ENCODE peak calls at places on chromosomes 2 and 18, in five cellular contexts. C is K562, M is HepG2, S is HCT116, Q is SK-N-SH. Y is an unnamed sample.

GRCh38 chr2:119960821-119961220 is 52.1 kb upstream of the EPB41L5 start:
- DNase-seq in C (no peak), M (no peak), S (no peak), Q (no peak), Y (no peak)

GRCh38 chr2:218406949-218407703 is 7.5 kb downstream of the CTDSP1 start:
- DNase-seq in C (no peak), M (no peak), S (no peak), Q (peak), Y (no peak)

GRCh38 chr2:105243961-105244360 is 2.4 kb downstream of the GPR45 start:
- DNase-seq in C (peak), M (peak), S (no peak), Q (peak), Y (no peak)

GRCh38 chr2:215420471-215420935 is 15.4 kb downstream of the FN1 start:
- DNase-seq in C (peak), M (peak), S (no peak), Q (no peak), Y (no peak)

GRCh38 chr2:59888015-59888414 is 665.4 kb downstream of the BCL11A start:
- DNase-seq in C (no peak), M (no peak), S (no peak), Q (no peak), Y (no peak)

GRCh38 chr2:182858671-182859070 is 7.8 kb downstream of the FRZB start:
- DNase-seq in C (no peak), M (no peak), S (no peak), Q (no peak), Y (no peak)

GRCh38 chr2:164785447-164785846 is 56.2 kb downstream of the COBLL1 start:
- DNase-seq in C (no peak), M (no peak), S (no peak), Q (no peak), Y (no peak)

GRCh38 chr18:44682181-44682870 is 1.6 kb downstream of the SETBP1 start:
- DNase-seq in C (no peak), M (no peak), S (no peak), Q (no peak), Y (peak)

GRCh38 chr2:222303828-222304736 is 5.3 kb upstream of the PAX3 start:
- DNase-seq in C (no peak), M (no peak), S (no peak), Q (no peak), Y (peak)

GRCh38 chr2:20631617-20632307 is 19.1 kb downstream of the HS1BP3 start:
- DNase-seq in C (no peak), M (no peak), S (no peak), Q (no peak), Y (no peak)

GRCh38 chr18:33231474-33232317 is 208.8 kb downstream of the CCDC178 start:
- DNase-seq in C (peak), M (peak), S (peak), Q (peak), Y (peak)

GRCh38 chr2:168738057-168738456 is 64.4 kb upstream of the NOSTRIN start:
- DNase-seq in C (no peak), M (no peak), S (no peak), Q (no peak), Y (no peak)
- TF ChIP-seq JUND in C (no peak), M (no peak), S (no peak), Q (no peak), Y (no peak)

DNA sequence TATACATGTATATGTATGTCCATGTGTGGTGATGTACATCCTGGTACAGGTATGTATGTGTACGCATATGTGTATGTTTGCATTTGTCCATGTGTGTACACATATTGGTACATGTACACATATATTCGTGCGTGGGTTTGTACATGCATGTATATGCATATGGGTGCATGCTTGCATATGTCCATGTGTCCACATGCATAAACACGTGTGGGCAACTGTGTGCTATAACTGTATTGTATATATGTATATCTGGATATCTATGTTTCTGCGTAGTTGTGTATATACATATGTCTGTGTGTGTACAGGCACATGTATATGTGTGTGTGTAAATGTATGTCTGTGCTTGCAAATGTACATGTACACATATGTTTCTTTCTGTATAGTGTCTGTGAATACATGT is 858.5 kb downstream of the CNTNAP5 start:
- DNase-seq in C (no peak), M (no peak), S (no peak), Q (no peak), Y (no peak)
- TF ChIP-seq JUND in C (no peak), M (no peak), S (no peak), Q (no peak), Y (no peak)

GRCh38 chr2:145184741-145185671 is 665.1 kb upstream of the ZEB2 start:
- DNase-seq in C (no peak), M (no peak), S (no peak), Q (no peak), Y (no peak)
- TF ChIP-seq JUND in C (no peak), M (no peak), S (no peak), Q (no peak), Y (no peak)

GRCh38 chr2:37219046-37219445 is 12.3 kb downstream of the CEBPZ start:
- DNase-seq in C (no peak), M (no peak), S (no peak), Q (no peak), Y (no peak)

GRCh38 chr2:37211212-37211611 is 14.9 kb downstream of the CEBPZOS start:
- DNase-seq in C (no peak), M (no peak), S (no peak), Q (no peak), Y (no peak)

GRCh38 chr2:37211939-37212338 is 15.6 kb downstream of the CEBPZOS start:
- DNase-seq in C (no peak), M (no peak), S (no peak), Q (no peak), Y (no peak)

GRCh38 chr2:37215255-37215654 is 16.1 kb downstream of the CEBPZ start:
- DNase-seq in C (no peak), M (no peak), S (no peak), Q (no peak), Y (no peak)
- TF ChIP-seq JUND in C (no peak), M (no peak), S (no peak), Q (no peak), Y (no peak)

GRCh38 chr18:23106575-23106974 is 28.7 kb upstream of the CABLES1 start:
- DNase-seq in C (no peak), M (peak), S (peak), Q (no peak), Y (no peak)
- TF ChIP-seq JUND in C (no peak), M (no peak), S (peak), Q (peak), Y (no peak)

GRCh38 chr2:196131949-196132925 is 39.1 kb downstream of the STK17B start:
- DNase-seq in C (no peak), M (no peak), S (no peak), Q (no peak), Y (peak)

GRCh38 chr2:196140213-196140612 is 31.2 kb downstream of the STK17B start:
- DNase-seq in C (no peak), M (no peak), S (no peak), Q (no peak), Y (no peak)

GRCh38 chr2:196136151-196136550 is 35.2 kb downstream of the STK17B start:
- DNase-seq in C (no peak), M (no peak), S (no peak), Q (no peak), Y (no peak)

GRCh38 chr2:196131384-196131861 is 40.0 kb downstream of the STK17B start:
- DNase-seq in C (peak), M (peak), S (peak), Q (peak), Y (peak)

GRCh38 chr2:196137271-196137670 is 34.1 kb downstream of the STK17B start:
- DNase-seq in C (no peak), M (no peak), S (no peak), Q (no peak), Y (no peak)
- TF ChIP-seq JUND in C (no peak), M (no peak), S (no peak), Q (no peak), Y (no peak)

GRCh38 chr2:201785135-201785534 is 4.4 kb upstream of the ALS2 start:
- DNase-seq in C (no peak), M (no peak), S (no peak), Q (no peak), Y (no peak)

GRCh38 chr2:201784547-201784946 is 3.8 kb upstream of the ALS2 start:
- DNase-seq in C (no peak), M (no peak), S (no peak), Q (no peak), Y (no peak)

GRCh38 chr2:201779996-201780673 is 598 bp downstream of the ALS2 start:
- DNase-seq in C (no peak), M (peak), S (no peak), Q (no peak), Y (no peak)

GRCh38 chr2:201780674-201781582 is at the start of gene ALS2:
- DNase-seq in C (peak), M (peak), S (peak), Q (peak), Y (peak)

GRCh38 chr2:201781583-201782051 is 884 bp upstream of the ALS2 start:
- DNase-seq in C (no peak), M (no peak), S (no peak), Q (peak), Y (no peak)
- TF ChIP-seq JUND in C (no peak), M (no peak), S (no peak), Q (no peak), Y (no peak)

GRCh38 chr2:36805635-36806224 is 109.2 kb downstream of the VIT start:
- DNase-seq in C (no peak), M (no peak), S (no peak), Q (no peak), Y (no peak)

GRCh38 chr2:36811071-36811470 is 114.6 kb downstream of the VIT start:
- DNase-seq in C (no peak), M (no peak), S (no peak), Q (no peak), Y (no peak)

GRCh38 chr2:36808386-36808785 is 111.9 kb downstream of the VIT start:
- DNase-seq in C (no peak), M (no peak), S (no peak), Q (no peak), Y (no peak)

GRCh38 chr2:36809046-36809445 is 112.5 kb downstream of the VIT start:
- DNase-seq in C (no peak), M (no peak), S (no peak), Q (no peak), Y (no peak)

GRCh38 chr2:36807223-36807886 is 110.8 kb downstream of the VIT start:
- DNase-seq in C (no peak), M (no peak), S (no peak), Q (no peak), Y (no peak)
- TF ChIP-seq JUND in C (no peak), M (no peak), S (no peak), Q (no peak), Y (no peak)

GRCh38 chr2:186770332-186770946 is 76.6 kb downstream of the FAM171B start:
- DNase-seq in C (no peak), M (no peak), S (no peak), Q (no peak), Y (no peak)

GRCh38 chr2:186772579-186772978 is 76.4 kb downstream of the ZSWIM2 start:
- DNase-seq in C (no peak), M (no peak), S (no peak), Q (no peak), Y (no peak)

GRCh38 chr2:186771395-186771794 is 77.5 kb downstream of the FAM171B start:
- DNase-seq in C (no peak), M (no peak), S (no peak), Q (no peak), Y (peak)

GRCh38 chr2:186771850-186772463 is 77.0 kb downstream of the ZSWIM2 start:
- DNase-seq in C (no peak), M (no peak), S (no peak), Q (no peak), Y (no peak)
- TF ChIP-seq JUND in C (no peak), M (no peak), S (no peak), Q (no peak), Y (no peak)

Y was measured in T47D.